ENCODE peak calls at places on chromosomes 1 and 21, in five cellular contexts. One of them, this sample, is unnamed.

GRCh38 chr1:235127203-235127602 is 1.4 kb downstream of the TOMM20 start:
- DNase-seq in COR-L47: no peak
- DNase-seq in GM12892: no peak
- DNase-seq in CD8-positive, alpha-beta memory T cell: no peak
- DNase-seq in AG08396: no peak
- DNase-seq in this sample: peak; percentile 51

GRCh38 chr1:78871249-78871648 is 135.3 kb downstream of the ADGRL4 start:
- DNase-seq in COR-L47: no peak
- DNase-seq in GM12892: no peak
- DNase-seq in CD8-positive, alpha-beta memory T cell: no peak
- DNase-seq in AG08396: no peak
- DNase-seq in this sample: no peak

GRCh38 chr1:167904641-167905040 is 9.3 kb downstream of the ADCY10 start:
- DNase-seq in COR-L47: no peak
- DNase-seq in GM12892: no peak
- DNase-seq in CD8-positive, alpha-beta memory T cell: no peak
- DNase-seq in AG08396: peak; percentile 55
- DNase-seq in this sample: peak; percentile 20

GRCh38 chr1:182107218-182107617 is 45.7 kb upstream of the ZNF648 start:
- DNase-seq in COR-L47: no peak
- DNase-seq in GM12892: no peak
- DNase-seq in CD8-positive, alpha-beta memory T cell: no peak
- DNase-seq in AG08396: no peak
- DNase-seq in this sample: no peak

GRCh38 chr1:11688506-11688905 is 3.0 kb upstream of the DRAXIN start:
- DNase-seq in COR-L47: no peak
- DNase-seq in GM12892: no peak
- DNase-seq in CD8-positive, alpha-beta memory T cell: no peak
- DNase-seq in AG08396: no peak
- DNase-seq in this sample: no peak

GRCh38 chr1:90959352-90960206 is 62.3 kb downstream of the ZNF644 start:
- DNase-seq in COR-L47: no peak
- DNase-seq in GM12892: no peak
- DNase-seq in CD8-positive, alpha-beta memory T cell: no peak
- DNase-seq in AG08396: no peak
- DNase-seq in this sample: no peak

GRCh38 chr1:228490120-228491078 is 3.2 kb downstream of the RNF187 start:
- DNase-seq in COR-L47: peak; percentile 86
- DNase-seq in GM12892: no peak
- DNase-seq in CD8-positive, alpha-beta memory T cell: no peak
- DNase-seq in AG08396: no peak
- DNase-seq in this sample: peak; percentile 58

GRCh38 chr1:9195651-9196050 is 38.9 kb upstream of the H6PD start:
- DNase-seq in COR-L47: no peak
- DNase-seq in GM12892: no peak
- DNase-seq in CD8-positive, alpha-beta memory T cell: no peak
- DNase-seq in AG08396: no peak
- DNase-seq in this sample: no peak

GRCh38 chr1:6867688-6868370 is 82.6 kb downstream of the CAMTA1 start:
- DNase-seq in COR-L47: no peak
- DNase-seq in GM12892: no peak
- DNase-seq in CD8-positive, alpha-beta memory T cell: no peak
- DNase-seq in AG08396: no peak
- DNase-seq in this sample: no peak

GRCh38 chr1:26020941-26021646 is 481 bp upstream of the EXTL1 start:
- DNase-seq in COR-L47: no peak
- DNase-seq in GM12892: no peak
- DNase-seq in CD8-positive, alpha-beta memory T cell: no peak
- DNase-seq in AG08396: no peak
- DNase-seq in this sample: no peak

GRCh38 chr1:64896546-64896945 is 69.8 kb downstream of the JAK1 start:
- DNase-seq in COR-L47: no peak
- DNase-seq in GM12892: no peak
- DNase-seq in CD8-positive, alpha-beta memory T cell: no peak
- DNase-seq in AG08396: no peak
- DNase-seq in this sample: no peak

GRCh38 chr1:71413441-71414170 is 332.8 kb upstream of the ZRANB2 start:
- DNase-seq in COR-L47: no peak
- DNase-seq in GM12892: no peak
- DNase-seq in CD8-positive, alpha-beta memory T cell: no peak
- DNase-seq in AG08396: no peak
- DNase-seq in this sample: no peak

GRCh38 chr1:163747261-163747660 is 425.5 kb downstream of the NUF2 start:
- DNase-seq in COR-L47: no peak
- DNase-seq in GM12892: no peak
- DNase-seq in CD8-positive, alpha-beta memory T cell: no peak
- DNase-seq in AG08396: no peak
- DNase-seq in this sample: peak; percentile 8

GRCh38 chr1:65281846-65282245 is 27.5 kb upstream of the DNAJC6 start:
- DNase-seq in COR-L47: no peak
- DNase-seq in GM12892: no peak
- DNase-seq in CD8-positive, alpha-beta memory T cell: no peak
- DNase-seq in AG08396: no peak
- DNase-seq in this sample: no peak

GRCh38 chr1:163046071-163046470 is 23.1 kb upstream of the RGS4 start:
- DNase-seq in COR-L47: no peak
- DNase-seq in GM12892: no peak
- DNase-seq in CD8-positive, alpha-beta memory T cell: no peak
- DNase-seq in AG08396: peak; percentile 20
- DNase-seq in this sample: peak; percentile 76

GRCh38 chr1:6474815-6475282 is 8.9 kb upstream of the TNFRSF25 start:
- DNase-seq in COR-L47: no peak
- DNase-seq in GM12892: no peak
- DNase-seq in CD8-positive, alpha-beta memory T cell: no peak
- DNase-seq in AG08396: no peak
- DNase-seq in this sample: no peak

GRCh38 chr1:235090406-235091069 is 38.1 kb downstream of the TOMM20 start:
- DNase-seq in COR-L47: no peak
- DNase-seq in GM12892: no peak
- DNase-seq in CD8-positive, alpha-beta memory T cell: no peak
- DNase-seq in AG08396: no peak
- DNase-seq in this sample: no peak

GRCh38 chr1:106278706-106279105 is 777.8 kb upstream of the PRMT6 start:
- DNase-seq in COR-L47: no peak
- DNase-seq in GM12892: no peak
- DNase-seq in CD8-positive, alpha-beta memory T cell: no peak
- DNase-seq in AG08396: no peak
- DNase-seq in this sample: peak; percentile 8

GRCh38 chr1:151059342-151060240 is at the start of gene CDC42SE1:
- DNase-seq in COR-L47: peak; percentile 84
- DNase-seq in GM12892: peak; percentile 91
- DNase-seq in CD8-positive, alpha-beta memory T cell: peak; percentile 84
- DNase-seq in AG08396: peak; percentile 90
- DNase-seq in this sample: peak; percentile 90

GRCh38 chr21:15592271-15592860 is 137.4 kb upstream of the USP25 start:
- DNase-seq in COR-L47: peak; percentile 3
- DNase-seq in GM12892: no peak
- DNase-seq in CD8-positive, alpha-beta memory T cell: peak; percentile 14
- DNase-seq in AG08396: peak; percentile 16
- DNase-seq in this sample: peak; percentile 53

GRCh38 chr1:3730556-3731247 is 21.5 kb upstream of the CCDC27 start:
- DNase-seq in COR-L47: no peak
- DNase-seq in GM12892: no peak
- DNase-seq in CD8-positive, alpha-beta memory T cell: no peak
- DNase-seq in AG08396: no peak
- DNase-seq in this sample: no peak

GRCh38 chr1:27299385-27300252 is 22.3 kb upstream of the TMEM222 start:
- DNase-seq in COR-L47: no peak
- DNase-seq in GM12892: no peak
- DNase-seq in CD8-positive, alpha-beta memory T cell: no peak
- DNase-seq in AG08396: peak; percentile 94
- DNase-seq in this sample: no peak

GRCh38 chr1:240965581-240966091 is 353.7 kb upstream of the GREM2 start:
- DNase-seq in COR-L47: no peak
- DNase-seq in GM12892: no peak
- DNase-seq in CD8-positive, alpha-beta memory T cell: no peak
- DNase-seq in AG08396: no peak
- DNase-seq in this sample: no peak

GRCh38 chr21:38955495-38955894 is 149.8 kb downstream of the ETS2 start:
- DNase-seq in COR-L47: no peak
- DNase-seq in GM12892: no peak
- DNase-seq in CD8-positive, alpha-beta memory T cell: no peak
- DNase-seq in AG08396: peak; percentile 60
- DNase-seq in this sample: peak; percentile 52

GRCh38 chr21:44789880-44790279 is 11.7 kb downstream of the UBE2G2 start:
- DNase-seq in COR-L47: no peak
- DNase-seq in GM12892: no peak
- DNase-seq in CD8-positive, alpha-beta memory T cell: no peak
- DNase-seq in AG08396: no peak
- DNase-seq in this sample: peak; percentile 8

GRCh38 chr1:110880708-110881374 is 7.9 kb downstream of the CD53 start:
- DNase-seq in COR-L47: no peak
- DNase-seq in GM12892: no peak
- DNase-seq in CD8-positive, alpha-beta memory T cell: peak; percentile 73
- DNase-seq in AG08396: no peak
- DNase-seq in this sample: peak; percentile 53

GRCh38 chr1:210299501-210299900 is 29.2 kb upstream of the HHAT start:
- DNase-seq in COR-L47: no peak
- DNase-seq in GM12892: no peak
- DNase-seq in CD8-positive, alpha-beta memory T cell: no peak
- DNase-seq in AG08396: no peak
- DNase-seq in this sample: no peak